ENCODE peak calls at places on chromosome 14, in nine cellular contexts. One of them, this sample, is unnamed.

GRCh38 chr14:105568859-105569766 is 42.7 kb downstream of the TMEM121 start:
- DNase-seq in glutamatergic neuron: no peak
- DNase-seq in posterior cingulate gyrus: no peak
- DNase-seq in activated naive CD4-positive, alpha-beta T cell treated with Interleukin-2 at 50 U/mL for 16 hours: no peak
- DNase-seq in T-helper 2 cell: no peak
- DNase-seq in astrocyte of the spinal cord: no peak
- DNase-seq in HTR-8/SVneo: no peak
- DNase-seq in NCI-H2081: no peak
- DNase-seq in SHP77: no peak
- DNase-seq in this sample: no peak

GRCh38 chr14:92740440-92740839 is 8.0 kb downstream of the LGMN start:
- DNase-seq in glutamatergic neuron: no peak
- DNase-seq in posterior cingulate gyrus: no peak
- DNase-seq in activated naive CD4-positive, alpha-beta T cell treated with Interleukin-2 at 50 U/mL for 16 hours: no peak
- DNase-seq in T-helper 2 cell: no peak
- DNase-seq in astrocyte of the spinal cord: no peak
- DNase-seq in HTR-8/SVneo: no peak
- DNase-seq in NCI-H2081: no peak
- DNase-seq in SHP77: no peak
- DNase-seq in this sample: no peak

GRCh38 chr14:94570002-94570400 is 8.8 kb downstream of the SERPINA4 start:
- DNase-seq in glutamatergic neuron: no peak
- DNase-seq in posterior cingulate gyrus: no peak
- DNase-seq in activated naive CD4-positive, alpha-beta T cell treated with Interleukin-2 at 50 U/mL for 16 hours: no peak
- DNase-seq in T-helper 2 cell: no peak
- DNase-seq in astrocyte of the spinal cord: no peak
- DNase-seq in HTR-8/SVneo: no peak
- DNase-seq in NCI-H2081: no peak
- DNase-seq in SHP77: no peak
- DNase-seq in this sample: no peak

GRCh38 chr14:100989924-100990323 is 86.4 kb upstream of the RTL1 start:
- DNase-seq in glutamatergic neuron: no peak
- DNase-seq in posterior cingulate gyrus: no peak
- DNase-seq in activated naive CD4-positive, alpha-beta T cell treated with Interleukin-2 at 50 U/mL for 16 hours: no peak
- DNase-seq in T-helper 2 cell: no peak
- DNase-seq in astrocyte of the spinal cord: no peak
- DNase-seq in HTR-8/SVneo: no peak
- DNase-seq in NCI-H2081: no peak
- DNase-seq in SHP77: no peak
- DNase-seq in this sample: no peak

GRCh38 chr14:81004575-81004974 is 49.2 kb downstream of the TSHR start:
- DNase-seq in glutamatergic neuron: no peak
- DNase-seq in posterior cingulate gyrus: no peak
- DNase-seq in activated naive CD4-positive, alpha-beta T cell treated with Interleukin-2 at 50 U/mL for 16 hours: no peak
- DNase-seq in T-helper 2 cell: no peak
- DNase-seq in astrocyte of the spinal cord: no peak
- DNase-seq in HTR-8/SVneo: no peak
- DNase-seq in NCI-H2081: no peak
- DNase-seq in SHP77: no peak
- DNase-seq in this sample: no peak

GRCh38 chr14:62002636-62003035 is 240.4 kb downstream of the SNAPC1 start:
- DNase-seq in glutamatergic neuron: no peak
- DNase-seq in posterior cingulate gyrus: no peak
- DNase-seq in activated naive CD4-positive, alpha-beta T cell treated with Interleukin-2 at 50 U/mL for 16 hours: no peak
- DNase-seq in T-helper 2 cell: no peak
- DNase-seq in astrocyte of the spinal cord: peak
- DNase-seq in HTR-8/SVneo: no peak
- DNase-seq in NCI-H2081: no peak
- DNase-seq in SHP77: no peak
- DNase-seq in this sample: no peak

GRCh38 chr14:68248481-68249255 is 429.1 kb downstream of the RAD51B start:
- DNase-seq in glutamatergic neuron: peak
- DNase-seq in posterior cingulate gyrus: no peak
- DNase-seq in activated naive CD4-positive, alpha-beta T cell treated with Interleukin-2 at 50 U/mL for 16 hours: no peak
- DNase-seq in T-helper 2 cell: peak
- DNase-seq in astrocyte of the spinal cord: peak
- DNase-seq in HTR-8/SVneo: peak
- DNase-seq in NCI-H2081: peak
- DNase-seq in SHP77: peak
- DNase-seq in this sample: peak

GRCh38 chr14:55706893-55707292 is 126.9 kb downstream of the KTN1 start:
- DNase-seq in glutamatergic neuron: no peak
- DNase-seq in posterior cingulate gyrus: no peak
- DNase-seq in activated naive CD4-positive, alpha-beta T cell treated with Interleukin-2 at 50 U/mL for 16 hours: no peak
- DNase-seq in T-helper 2 cell: no peak
- DNase-seq in astrocyte of the spinal cord: no peak
- DNase-seq in HTR-8/SVneo: no peak
- DNase-seq in NCI-H2081: no peak
- DNase-seq in SHP77: no peak
- DNase-seq in this sample: no peak

GRCh38 chr14:99546230-99546879 is 57.7 kb downstream of the CCDC85C start:
- DNase-seq in glutamatergic neuron: no peak
- DNase-seq in posterior cingulate gyrus: no peak
- DNase-seq in activated naive CD4-positive, alpha-beta T cell treated with Interleukin-2 at 50 U/mL for 16 hours: no peak
- DNase-seq in T-helper 2 cell: no peak
- DNase-seq in astrocyte of the spinal cord: no peak
- DNase-seq in HTR-8/SVneo: no peak
- DNase-seq in NCI-H2081: no peak
- DNase-seq in SHP77: no peak
- DNase-seq in this sample: no peak

GRCh38 chr14:50362791-50363733 is 33.6 kb downstream of the CDKL1 start:
- DNase-seq in glutamatergic neuron: no peak
- DNase-seq in posterior cingulate gyrus: no peak
- DNase-seq in activated naive CD4-positive, alpha-beta T cell treated with Interleukin-2 at 50 U/mL for 16 hours: peak
- DNase-seq in T-helper 2 cell: peak
- DNase-seq in astrocyte of the spinal cord: no peak
- DNase-seq in HTR-8/SVneo: no peak
- DNase-seq in NCI-H2081: no peak
- DNase-seq in SHP77: no peak
- DNase-seq in this sample: no peak

GRCh38 chr14:31127690-31128089 is 79.9 kb downstream of the HECTD1 start:
- DNase-seq in glutamatergic neuron: no peak
- DNase-seq in posterior cingulate gyrus: no peak
- DNase-seq in activated naive CD4-positive, alpha-beta T cell treated with Interleukin-2 at 50 U/mL for 16 hours: no peak
- DNase-seq in T-helper 2 cell: peak
- DNase-seq in astrocyte of the spinal cord: no peak
- DNase-seq in HTR-8/SVneo: no peak
- DNase-seq in NCI-H2081: no peak
- DNase-seq in SHP77: no peak
- DNase-seq in this sample: no peak

This sample was measured in NCI-H526.